ENCODE peak calls at places on chromosomes 4 and X, in five cellular contexts. V, W, T, E and M are unnamed samples.

GRCh38 chrX:13669246-13669689 is 16.3 kb downstream of the TCEANC start:
- DNase-seq in V (peak; percentile 95), W (peak; percentile 98), T (no peak), E (peak; percentile 90), M (peak; percentile 98)

GRCh38 chr4:41058426-41058825 is 155.9 kb downstream of the APBB2 start:
- DNase-seq in V (no peak), W (peak; percentile 68), T (no peak), E (no peak), M (no peak)

GRCh38 chrX:95076449-95076848 is 1402.4 kb downstream of the FAM133A start:
- DNase-seq in V (peak; percentile 52), W (peak; percentile 48), T (no peak), E (no peak), M (peak; percentile 60)

GRCh38 chrX:47223476-47224250 is 5.2 kb downstream of the CDK16 start:
- DNase-seq in V (no peak), W (no peak), T (no peak), E (no peak), M (no peak)

GRCh38 chrX:72142094-72142843 is 10.6 kb upstream of the RTL5 start:
- DNase-seq in V (no peak), W (no peak), T (no peak), E (no peak), M (no peak)

GRCh38 chr4:30716158-30716557 is 4.0 kb upstream of the PCDH7 start:
- DNase-seq in V (peak; percentile 50), W (peak; percentile 64), T (no peak), E (no peak), M (peak; percentile 63)

GRCh38 chr4:184851200-184851541 is 25.4 kb upstream of the ACSL1 start:
- DNase-seq in V (peak; percentile 84), W (peak; percentile 67), T (no peak), E (no peak), M (peak; percentile 21)

GRCh38 chr4:158805628-158806471 is 37.0 kb downstream of the FNIP2 start:
- DNase-seq in V (no peak), W (no peak), T (no peak), E (no peak), M (peak; percentile 33)

GRCh38 chrX:119118780-119119395 is 8.7 kb downstream of the KIAA1210 start:
- DNase-seq in V (peak; percentile 54), W (peak; percentile 65), T (no peak), E (peak; percentile 31), M (peak; percentile 60)

GRCh38 chr4:8583655-8584025 is 3.4 kb downstream of the GPR78 start:
- DNase-seq in V (no peak), W (no peak), T (no peak), E (no peak), M (no peak)

GRCh38 chrX:9494806-9495205 is 29.9 kb downstream of the TBL1X start:
- DNase-seq in V (peak; percentile 76), W (peak; percentile 25), T (no peak), E (no peak), M (peak; percentile 69)

GRCh38 chrX:2690856-2691542 is at the start of gene CD99:
- DNase-seq in V (peak; percentile 98), W (peak; percentile 92), T (peak; percentile 98), E (peak; percentile 88), M (peak; percentile 75)

GRCh38 chr4:67451464-67451863 is 93.8 kb downstream of the CENPC start:
- DNase-seq in V (no peak), W (no peak), T (no peak), E (no peak), M (peak; percentile 38)

GRCh38 chr4:178196751-178197150 is 754.5 kb upstream of the AGA start:
- DNase-seq in V (no peak), W (peak; percentile 0), T (no peak), E (no peak), M (no peak)

GRCh38 chrX:71540801-71541545 is 8.1 kb downstream of the OGT start:
- DNase-seq in V (no peak), W (no peak), T (no peak), E (no peak), M (no peak)

GRCh38 chr4:79081973-79082372 is 142.7 kb upstream of the PAQR3 start:
- DNase-seq in V (no peak), W (no peak), T (no peak), E (no peak), M (no peak)

GRCh38 chrX:80812176-80812575 is 2.5 kb upstream of the BRWD3 start:
- DNase-seq in V (peak; percentile 62), W (peak; percentile 70), T (no peak), E (no peak), M (no peak)

GRCh38 chrX:109840585-109840984 is 107.5 kb upstream of the ACSL4 start:
- DNase-seq in V (peak; percentile 97), W (peak; percentile 95), T (no peak), E (no peak), M (peak; percentile 97)

GRCh38 chr4:17493629-17494028 is 18.3 kb downstream of the QDPR start:
- DNase-seq in V (no peak), W (no peak), T (no peak), E (no peak), M (no peak)

GRCh38 chr4:5276475-5277045 is 225.3 kb downstream of the STK32B start:
- DNase-seq in V (no peak), W (no peak), T (no peak), E (no peak), M (no peak)

GRCh38 chrX:119948381-119948780 is 4.8 kb upstream of the NKAP start:
- DNase-seq in V (no peak), W (peak; percentile 2), T (no peak), E (no peak), M (no peak)

GRCh38 chr4:171067422-171067821 is 745.8 kb upstream of the GALNTL6 start:
- DNase-seq in V (no peak), W (peak; percentile 10), T (no peak), E (no peak), M (peak; percentile 0)

GRCh38 chr4:100367451-100367850 is 150.4 kb downstream of the EMCN start:
- DNase-seq in V (no peak), W (peak; percentile 94), T (no peak), E (no peak), M (no peak)

GRCh38 chrX:24561121-24561520 is 86.0 kb downstream of the PCYT1B start:
- DNase-seq in V (peak; percentile 19), W (peak; percentile 8), T (no peak), E (no peak), M (peak; percentile 25)

GRCh38 chr4:90926957-90927356 is 799.8 kb downstream of the CCSER1 start:
- DNase-seq in V (no peak), W (no peak), T (no peak), E (no peak), M (no peak)

GRCh38 chrX:7690842-7691241 is 152.1 kb upstream of the VCX start:
- DNase-seq in V (no peak), W (no peak), T (no peak), E (no peak), M (no peak)

DNA sequence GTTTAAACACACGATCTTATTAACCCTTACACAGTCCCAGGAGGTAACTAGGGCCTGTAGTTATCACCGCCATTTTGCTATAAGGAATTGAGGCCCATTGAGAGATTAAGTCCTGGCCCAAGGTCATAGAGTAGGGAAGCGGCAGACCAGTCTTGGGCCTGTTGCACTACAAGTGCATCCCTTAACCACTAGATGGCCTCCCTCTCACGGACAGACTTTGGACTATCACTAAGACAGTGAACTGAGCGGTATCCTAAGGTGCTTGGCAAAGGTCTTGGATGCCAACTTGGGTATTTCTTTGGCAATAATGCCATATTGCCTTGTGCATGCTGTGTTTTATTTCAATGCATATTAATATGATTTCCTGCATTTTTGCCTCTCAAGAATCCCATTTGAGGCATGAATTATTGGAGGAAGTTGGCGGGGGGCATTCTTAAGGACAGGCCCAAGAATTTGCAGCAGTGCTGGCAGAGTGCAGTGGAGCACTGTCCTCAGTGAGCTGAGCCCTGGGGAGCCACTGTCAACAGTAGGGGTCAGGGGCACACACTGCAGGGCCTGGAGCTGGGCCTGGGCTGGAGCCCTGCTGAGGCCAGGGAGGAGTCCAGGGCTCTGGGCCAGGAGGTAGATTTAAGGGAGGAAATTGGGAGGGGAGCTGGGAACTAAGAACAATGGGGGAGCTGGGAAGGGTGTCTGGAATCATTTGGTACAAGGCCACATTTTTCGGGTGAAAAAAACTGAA is 147.4 kb downstream of the SMIM20 start:
- DNase-seq in V (peak; percentile 60), W (peak; percentile 79), T (no peak), E (no peak), M (peak; percentile 67)
- TF ChIP-seq CTCF in V (peak; percentile 68), W (peak; percentile 85), T (no peak), E (no peak), M (peak; percentile 72)

DNA sequence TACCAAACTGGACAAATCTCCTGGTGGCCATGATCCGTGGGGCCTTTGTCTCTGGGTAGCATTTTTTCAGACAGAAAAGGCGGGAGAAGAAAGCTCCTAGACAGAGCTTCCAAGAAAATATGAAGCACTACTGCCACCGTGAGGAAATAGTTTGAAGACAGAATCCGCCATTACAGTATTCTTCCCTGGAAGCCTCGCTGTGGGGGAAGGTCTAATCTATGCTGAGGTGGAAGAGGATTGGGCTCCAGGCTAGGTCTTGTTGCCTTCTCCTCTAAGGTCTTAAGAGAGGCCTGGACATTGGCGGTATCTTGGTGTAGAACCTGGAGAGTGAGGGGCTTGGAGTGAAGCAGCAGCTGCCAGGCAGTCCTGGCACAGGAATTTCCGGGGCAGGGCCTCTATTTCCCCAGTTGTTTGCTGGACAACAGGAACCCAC is 218.9 kb downstream of the OR13H1 start:
- DNase-seq in V (no peak), W (no peak), T (no peak), E (peak; percentile 78), M (peak; percentile 78)
- H3K4me3 ChIP-seq in V (no peak overlapping the region), W (no peak overlapping the region), T (peak overlapping the region; percentile 47), E (peak overlapping the region; percentile 40), M (peak overlapping the region; percentile 15)

GRCh38 chrX:69093960-69094935 is 71.0 kb downstream of the PJA1 start:
- DNase-seq in V (peak; percentile 76), W (peak; percentile 79), T (no peak), E (peak; percentile 45), M (peak; percentile 63)
- TF ChIP-seq CTCF in V (peak; percentile 53), W (peak; percentile 65), T (peak; percentile 36), E (peak; percentile 45), M (peak; percentile 61)

GRCh38 chr4:37994569-37994968 is 34.4 kb downstream of the PTTG2 start:
- DNase-seq in V (no peak), W (no peak), T (no peak), E (no peak), M (no peak)
- H3K4me3 ChIP-seq in V (no peak overlapping the region), W (no peak overlapping the region), T (no peak overlapping the region), E (no peak overlapping the region), M (no peak overlapping the region)